ENCODE peak calls at places on chromosomes 12 and 14, in four cellular contexts. One of them, this sample, is unnamed.

GRCh38 chr12:29043069-29043468 is 106.0 kb upstream of the FAR2 start:
- DNase-seq in right lobe of liver: no peak
- DNase-seq in frontal cortex: no peak
- DNase-seq in H7: no peak
- DNase-seq in this sample: no peak

GRCh38 chr14:52547027-52547426 is 5.3 kb downstream of the TXNDC16 start:
- DNase-seq in H7: no peak
- DNase-seq in frontal cortex: no peak
- DNase-seq in right lobe of liver: no peak
- DNase-seq in this sample: no peak

GRCh38 chr12:105239304-105239703 is 3.3 kb upstream of the APPL2 start:
- DNase-seq in right lobe of liver: no peak
- DNase-seq in frontal cortex: no peak
- DNase-seq in H7: no peak
- DNase-seq in this sample: no peak

GRCh38 chr12:76680940-76681339 is 83.0 kb upstream of the ZDHHC17 start:
- DNase-seq in H7: no peak
- DNase-seq in right lobe of liver: no peak
- DNase-seq in frontal cortex: no peak
- DNase-seq in this sample: no peak

GRCh38 chr12:110555509-110556406 is 27.4 kb downstream of the PPTC7 start:
- DNase-seq in right lobe of liver: no peak
- DNase-seq in H7: no peak
- DNase-seq in frontal cortex: no peak
- DNase-seq in this sample: no peak

GRCh38 chr14:64771161-64771560 is 66.9 kb downstream of the PLEKHG3 start:
- DNase-seq in H7: no peak
- DNase-seq in right lobe of liver: no peak
- DNase-seq in frontal cortex: no peak
- DNase-seq in this sample: no peak

GRCh38 chr14:100871234-100872186 is 32.0 kb downstream of the RTL1 start:
- DNase-seq in frontal cortex: no peak
- DNase-seq in H7: no peak
- DNase-seq in right lobe of liver: no peak
- DNase-seq in this sample: no peak

GRCh38 chr12:20101046-20101445 is 267.3 kb upstream of the PDE3A start:
- DNase-seq in right lobe of liver: no peak
- DNase-seq in H7: no peak
- DNase-seq in frontal cortex: no peak
- DNase-seq in this sample: no peak

GRCh38 chr14:22848391-22849164 is 12.2 kb downstream of the MMP14 start:
- DNase-seq in H7: peak
- DNase-seq in right lobe of liver: no peak
- DNase-seq in frontal cortex: peak
- DNase-seq in this sample: peak

GRCh38 chr12:120234643-120235368 is 30.7 kb downstream of the PXN start:
- DNase-seq in frontal cortex: no peak
- DNase-seq in H7: peak
- DNase-seq in right lobe of liver: peak
- DNase-seq in this sample: peak

GRCh38 chr12:118064608-118065007 is 3.6 kb upstream of the WSB2 start:
- DNase-seq in H7: peak
- DNase-seq in frontal cortex: no peak
- DNase-seq in right lobe of liver: no peak
- DNase-seq in this sample: peak

GRCh38 chr12:66742508-66743367 is 63.9 kb upstream of the GRIP1 start:
- DNase-seq in frontal cortex: no peak
- DNase-seq in right lobe of liver: no peak
- DNase-seq in H7: no peak
- DNase-seq in this sample: no peak

GRCh38 chr12:68792952-68793351 is 15.0 kb upstream of the MDM2 start:
- DNase-seq in frontal cortex: no peak
- DNase-seq in right lobe of liver: peak
- DNase-seq in H7: peak
- DNase-seq in this sample: no peak

GRCh38 chr12:27899151-27899661 is 73.3 kb downstream of the PTHLH start:
- DNase-seq in frontal cortex: no peak
- DNase-seq in right lobe of liver: no peak
- DNase-seq in H7: no peak
- DNase-seq in this sample: no peak

GRCh38 chr12:76085159-76085868 is 829 bp upstream of the NAP1L1 start:
- DNase-seq in right lobe of liver: no peak
- DNase-seq in H7: no peak
- DNase-seq in frontal cortex: no peak
- DNase-seq in this sample: peak

This sample was measured in DMS79 treated with DMSO at 0.1 percent for 48 hours.